ENCODE peak calls at places on chromosomes 11 and 22, in five cellular contexts. X is B cell, T is HFFc6, P is RWPE1, I is pancreas. E is an unnamed sample.

GRCh38 chr11:62504158-62504973 is 42.2 kb downstream of the AHNAK start:
- DNase-seq in X (no peak), T (no peak), P (no peak), I (no peak), E (no peak)

GRCh38 chr11:1442163-1442562 is 44.4 kb downstream of the MOB2 start:
- DNase-seq in X (no peak), T (no peak), P (peak), I (no peak), E (no peak)

GRCh38 chr11:3609416-3610265 is 32.2 kb downstream of the ART5 start:
- DNase-seq in X (peak), T (peak), P (peak), I (no peak), E (peak)

GRCh38 chr11:76214186-76214585 is 7.9 kb upstream of the WNT11 start:
- DNase-seq in X (no peak), T (no peak), P (no peak), I (peak), E (no peak)

GRCh38 chr22:36461665-36462474 is 19.6 kb downstream of the TXN2 start:
- DNase-seq in X (no peak), T (peak), P (peak), I (no peak), E (peak)

GRCh38 chr11:33531743-33532181 is 168.9 kb downstream of the C11orf91 start:
- DNase-seq in X (no peak), T (peak), P (no peak), I (no peak), E (peak)

GRCh38 chr22:43343262-43343988 is at the start of gene SCUBE1:
- DNase-seq in X (peak), T (no peak), P (peak), I (peak), E (no peak)

GRCh38 chr11:16924826-16925494 is 89.3 kb downstream of the PLEKHA7 start:
- DNase-seq in X (no peak), T (no peak), P (peak), I (peak), E (peak)

GRCh38 chr11:67344264-67344663 is 9.1 kb downstream of the POLD4 start:
- DNase-seq in X (no peak), T (no peak), P (no peak), I (no peak), E (no peak)

GRCh38 chr11:74532496-74533246 is 39.1 kb upstream of the LIPT2 start:
- DNase-seq in X (no peak), T (no peak), P (peak), I (no peak), E (no peak)

GRCh38 chr11:7555067-7555699 is 41.4 kb downstream of the PPFIBP2 start:
- DNase-seq in X (no peak), T (peak), P (no peak), I (peak), E (no peak)

GRCh38 chr11:119699227-119699626 is 29.8 kb downstream of the NECTIN1 start:
- DNase-seq in X (no peak), T (no peak), P (no peak), I (peak), E (no peak)

GRCh38 chr22:20663941-20664593 is 109.8 kb upstream of the SERPIND1 start:
- DNase-seq in X (no peak), T (no peak), P (no peak), I (no peak), E (no peak)

GRCh38 chr11:102946237-102946636 is 9.3 kb downstream of the MMP13 start:
- DNase-seq in X (no peak), T (no peak), P (no peak), I (no peak), E (no peak)

GRCh38 chr22:47163876-47164513 is 401.5 kb downstream of the TBC1D22A start:
- DNase-seq in X (no peak), T (no peak), P (no peak), I (peak), E (no peak)

GRCh38 chr22:23894710-23895598 is 771 bp downstream of the MIF start:
- DNase-seq in X (peak), T (peak), P (peak), I (peak), E (peak)

GRCh38 chr11:96123301-96123700 is 199.4 kb upstream of the MTMR2 start:
- DNase-seq in X (no peak), T (no peak), P (no peak), I (no peak), E (no peak)

GRCh38 chr11:11856638-11857037 is 14.9 kb downstream of the USP47 start:
- DNase-seq in X (no peak), T (peak), P (no peak), I (no peak), E (peak)

GRCh38 chr11:81165164-81165563 is 1568.5 kb downstream of the FAM181B start:
- DNase-seq in X (no peak), T (no peak), P (no peak), I (no peak), E (no peak)

GRCh38 chr11:44619931-44620725 is 54.7 kb downstream of the CD82 start:
- DNase-seq in X (no peak), T (no peak), P (no peak), I (peak), E (no peak)

GRCh38 chr22:30221121-30221992 is 25.2 kb downstream of the LIF start:
- DNase-seq in X (peak), T (no peak), P (no peak), I (no peak), E (no peak)

GRCh38 chr22:25690798-25691197 is 51.2 kb upstream of the MYO18B start:
- DNase-seq in X (no peak), T (no peak), P (no peak), I (no peak), E (no peak)

GRCh38 chr11:76553554-76554476 is 109.0 kb downstream of the EMSY start:
- DNase-seq in X (no peak), T (no peak), P (no peak), I (no peak), E (no peak)

GRCh38 chr11:33463059-33463458 is 205.9 kb downstream of the HIPK3 start:
- DNase-seq in X (no peak), T (peak), P (no peak), I (no peak), E (no peak)

GRCh38 chr11:123251656-123252344 is 56.8 kb upstream of the CLMP start:
- DNase-seq in X (no peak), T (no peak), P (no peak), I (no peak), E (no peak)

GRCh38 chr22:47340851-47341436 is 578.5 kb downstream of the TBC1D22A start:
- DNase-seq in X (no peak), T (no peak), P (peak), I (no peak), E (peak)

GRCh38 chr22:48729499-48730171 is 1098.0 kb downstream of the BRD1 start:
- DNase-seq in X (no peak), T (no peak), P (no peak), I (peak), E (no peak)

GRCh38 chr11:85854557-85855340 is 434 bp upstream of the CCDC83 start:
- DNase-seq in X (peak), T (peak), P (peak), I (peak), E (peak)

GRCh38 chr11:78226684-78227680 is 38.3 kb downstream of the USP35 start:
- DNase-seq in X (no peak), T (no peak), P (no peak), I (no peak), E (no peak)

GRCh38 chr22:28788601-28789000 is 11.8 kb downstream of the XBP1 start:
- DNase-seq in X (no peak), T (no peak), P (no peak), I (no peak), E (no peak)

GRCh38 chr11:19800714-19801519 is 88.3 kb downstream of the NAV2 start:
- DNase-seq in X (no peak), T (no peak), P (no peak), I (no peak), E (no peak)

GRCh38 chr11:122601131-122602125 is 54.1 kb upstream of the UBASH3B start:
- DNase-seq in X (no peak), T (peak), P (peak), I (no peak), E (peak)

GRCh38 chr11:99682646-99683045 is 661.9 kb downstream of the CNTN5 start:
- DNase-seq in X (no peak), T (no peak), P (no peak), I (no peak), E (no peak)

GRCh38 chr11:99686838-99687237 is 666.1 kb downstream of the CNTN5 start:
- DNase-seq in X (no peak), T (no peak), P (no peak), I (no peak), E (no peak)

GRCh38 chr11:99682171-99682570 is 661.4 kb downstream of the CNTN5 start:
- DNase-seq in X (no peak), T (no peak), P (no peak), I (no peak), E (no peak)

GRCh38 chr11:99683933-99684332 is 663.2 kb downstream of the CNTN5 start:
- DNase-seq in X (no peak), T (no peak), P (no peak), I (no peak), E (no peak)

DNA sequence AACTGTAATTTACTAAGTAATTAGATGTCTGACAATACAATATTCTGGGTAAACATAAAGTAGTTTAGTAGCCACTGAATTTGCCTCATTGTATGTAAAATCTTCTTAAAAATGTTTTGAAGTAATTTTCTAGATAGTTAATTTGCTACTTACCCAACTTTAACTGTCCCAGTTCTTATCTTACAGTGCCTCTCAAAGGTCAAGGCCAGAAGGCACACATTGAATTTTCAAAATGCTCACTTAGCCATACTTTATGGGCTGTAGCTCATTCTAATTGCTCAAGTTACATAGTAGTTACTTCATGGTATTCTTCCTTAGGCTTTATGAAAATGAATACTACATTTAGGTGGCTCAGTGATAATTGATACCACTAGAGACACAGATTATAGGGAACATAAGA is 666.6 kb downstream of the CNTN5 start:
- DNase-seq in X (no peak), T (no peak), P (no peak), I (no peak), E (no peak)
- TF ChIP-seq CTCF in X (no peak), T (no peak), P (no peak), I (no peak), E (peak)

DNA sequence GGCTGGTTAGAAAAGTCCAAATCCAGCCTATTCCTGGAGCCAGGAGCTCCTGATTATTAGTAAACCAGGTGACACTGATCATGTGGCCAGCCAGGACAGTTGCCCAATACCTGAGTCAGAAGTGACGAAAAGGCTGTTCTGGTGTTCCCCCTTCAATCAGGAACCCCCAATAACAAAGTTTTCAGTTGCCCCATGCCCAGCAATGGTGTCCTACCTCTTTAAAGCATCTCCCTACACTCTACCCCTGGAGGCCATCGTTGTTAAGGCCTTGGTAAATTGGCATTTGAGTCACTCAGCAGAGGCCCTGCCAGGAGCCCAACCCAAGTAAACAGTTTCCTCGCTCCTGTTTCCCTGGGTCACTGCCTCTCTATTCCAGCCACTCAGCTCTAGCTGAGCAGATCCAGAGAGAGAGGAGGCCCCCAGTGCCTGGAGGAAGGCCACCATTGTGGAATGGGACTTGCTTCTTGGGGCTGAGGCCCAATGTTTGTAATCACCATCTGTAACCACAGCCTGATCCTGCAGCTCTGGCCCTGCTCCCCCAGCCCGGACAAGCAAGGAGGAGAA is 25.0 kb downstream of the ARHGAP1 start:
- DNase-seq in X (no peak), T (peak), P (peak), I (no peak), E (peak)
- TF ChIP-seq CTCF in X (no peak), T (peak), P (no peak), I (no peak), E (no peak)

DNA sequence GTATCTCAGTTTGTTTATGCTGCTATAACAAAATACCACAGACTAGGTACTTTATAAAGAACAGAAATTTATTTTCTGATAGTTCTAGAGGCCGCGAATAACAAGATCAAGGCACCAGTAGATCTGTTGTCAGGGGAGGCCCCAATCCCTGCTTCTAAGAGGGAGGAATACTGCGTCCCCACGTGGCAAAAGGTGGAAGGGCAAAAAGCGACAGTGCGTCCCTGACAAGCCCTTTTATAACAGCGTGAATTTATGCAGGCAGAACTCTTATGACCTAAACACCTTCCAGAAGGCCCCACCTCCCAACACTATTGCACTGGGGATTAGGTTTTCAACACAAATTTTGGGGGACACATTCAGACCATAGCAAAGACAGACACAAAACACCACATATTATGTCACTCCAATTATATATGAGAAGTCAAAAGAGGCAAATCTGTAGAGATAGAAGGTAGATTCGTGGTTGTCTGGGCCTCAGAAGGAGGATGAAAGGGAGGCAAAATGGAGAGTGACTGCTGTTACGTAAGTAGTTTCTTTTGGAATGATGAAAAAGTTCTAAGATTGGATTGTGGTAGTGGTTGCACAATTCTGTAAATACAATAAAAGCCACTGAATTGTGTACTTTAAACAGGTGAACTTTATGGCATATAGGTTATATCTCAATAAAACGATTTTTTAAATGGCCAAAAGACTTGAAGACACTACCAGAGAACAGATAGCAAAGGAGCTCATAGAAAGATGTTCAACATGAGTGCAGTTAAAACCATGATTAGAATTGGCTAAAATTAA is 30.1 kb upstream of the TNRC6B start:
- DNase-seq in X (no peak), T (no peak), P (no peak), I (no peak), E (no peak)
- TF ChIP-seq CTCF in X (no peak), T (no peak), P (no peak), I (no peak), E (no peak)

GRCh38 chr22:38572065-38572464 is 2.1 kb upstream of the DMC1 start:
- DNase-seq in X (peak), T (peak), P (peak), I (no peak), E (peak)
- TF ChIP-seq CTCF in X (peak), T (peak), P (peak), I (peak), E (peak)

GRCh38 chr11:113262594-113262993 is 51.8 kb upstream of the TTC12 start:
- DNase-seq in X (no peak), T (no peak), P (no peak), I (no peak), E (no peak)
- TF ChIP-seq CTCF in X (no peak), T (no peak), P (no peak), I (no peak), E (no peak)